ENCODE peak calls at places on chromosome 11, in ten cellular contexts. N, A, X, O, B, H, W, Y, V and M are unnamed samples.

GRCh38 chr11:111870522-111870886 is 877 bp downstream of the ALG9 start:
- DNase-seq in Y (peak; percentile 13), V (no peak), H (no peak), N (no peak), O (no peak), X (no peak), A (no peak), W (no peak), B (no peak), M (no peak)

GRCh38 chr11:74749127-74749964 is 697 bp downstream of the RNF169 start:
- DNase-seq in W (no peak), V (peak; percentile 54), X (peak; percentile 10), Y (peak; percentile 73), B (peak; percentile 62), H (peak; percentile 72), A (peak; percentile 54), O (peak; percentile 28), N (peak; percentile 22), M (peak; percentile 65)

GRCh38 chr11:116505466-116506247 is 267.1 kb downstream of the BUD13 start:
- DNase-seq in Y (no peak), A (no peak), V (no peak), X (peak; percentile 70), N (no peak), O (no peak), H (no peak), B (no peak), W (no peak), M (no peak)

GRCh38 chr11:60345489-60345888 is 18.4 kb downstream of the MS4A6E start:
- DNase-seq in H (no peak), X (peak; percentile 2), W (no peak), Y (no peak), B (no peak), N (no peak), A (peak; percentile 12), O (no peak), V (peak; percentile 46), M (no peak)

GRCh38 chr11:117170210-117170609 is 8.3 kb upstream of the SIDT2 start:
- DNase-seq in V (no peak), H (no peak), A (no peak), W (no peak), N (no peak), Y (no peak), O (no peak), X (no peak), B (no peak), M (no peak)

GRCh38 chr11:57761301-57762234 is at the start of gene CTNND1:
- DNase-seq in H (peak; percentile 96), B (peak; percentile 82), O (no peak), W (peak; percentile 96), N (peak; percentile 97), Y (peak; percentile 87), V (peak; percentile 89), X (peak; percentile 91), A (peak; percentile 66), M (peak; percentile 93)

GRCh38 chr11:132005874-132006273 is 635.5 kb downstream of the NTM start:
- DNase-seq in W (no peak), X (no peak), V (no peak), B (no peak), A (no peak), H (no peak), O (no peak), N (no peak), Y (no peak), M (no peak)

GRCh38 chr11:134264966-134265365 is 11.2 kb upstream of the GLB1L3 start:
- DNase-seq in A (no peak), H (no peak), B (no peak), O (no peak), W (no peak), Y (no peak), V (no peak), N (no peak), X (no peak), M (no peak)

GRCh38 chr11:69912161-69912910 is 93.1 kb upstream of the FGF3 start:
- DNase-seq in B (no peak), V (no peak), Y (no peak), N (no peak), O (no peak), X (no peak), W (no peak), A (peak; percentile 4), H (no peak), M (no peak)